ENCODE peak calls at places on chromosome 10, in five cellular contexts. W is mucosa of descending colon, M is IMR-90, P is left lung, X is ovary. V is an unnamed sample. For H3K9me3 and H3K4me1, the result is how much of the 10 kb centered on the place peaks cover.

GRCh38 chr10:99958806-99959205 is 50.9 kb downstream of the DNMBP start:
- DNase-seq in W (no peak), M (no peak), P (no peak), X (no peak), V (no peak)

GRCh38 chr10:81871558-81871957 is 3.4 kb upstream of the NRG3 start:
- DNase-seq in W (no peak), M (no peak), P (no peak), X (no peak), V (no peak)

GRCh38 chr10:22466763-22467334 is 121.6 kb downstream of the SPAG6 start:
- DNase-seq in W (no peak), M (no peak), P (no peak), X (no peak), V (no peak)

GRCh38 chr10:119441151-119441821 is 101.2 kb downstream of the RGS10 start:
- DNase-seq in W (no peak), M (peak), P (no peak), X (peak), V (peak)

GRCh38 chr10:72694476-72695369 is 2.8 kb downstream of the MCU start:
- DNase-seq in W (no peak), M (peak), P (no peak), X (no peak), V (no peak)

GRCh38 chr10:97924678-97925077 is 75.0 kb downstream of the GOLGA7B start:
- DNase-seq in W (no peak), M (no peak), P (no peak), X (no peak), V (no peak)

GRCh38 chr10:35399414-35400009 is 63.2 kb downstream of the CCNY start:
- DNase-seq in W (no peak), M (no peak), P (no peak), X (no peak), V (no peak)

GRCh38 chr10:58473966-58474365 is 38.7 kb upstream of the BICC1 start:
- DNase-seq in W (no peak), M (peak), P (no peak), X (no peak), V (no peak)

GRCh38 chr10:13939391-13939790 is 352.6 kb downstream of the PRPF18 start:
- DNase-seq in W (no peak), M (peak), P (no peak), X (no peak), V (no peak)

GRCh38 chr10:25083546-25084111 is 67.2 kb downstream of the THNSL1 start:
- DNase-seq in W (no peak), M (no peak), P (no peak), X (no peak), V (no peak)

GRCh38 chr10:5800782-5801181 is 12.5 kb downstream of the GDI2 start:
- DNase-seq in W (no peak), M (peak), P (no peak), X (no peak), V (no peak)

GRCh38 chr10:77586719-77587423 is 50.7 kb downstream of the KCNMA1 start:
- DNase-seq in W (peak), M (peak), P (no peak), X (no peak), V (no peak)

GRCh38 chr10:30036341-30036740 is 23.0 kb downstream of the JCAD start:
- DNase-seq in W (no peak), M (peak), P (no peak), X (no peak), V (no peak)

GRCh38 chr10:132836248-132836831 is 50.4 kb upstream of the NKX6-2 start:
- DNase-seq in W (no peak), M (no peak), P (no peak), X (peak), V (peak)
- H3K9me3 ChIP-seq in W (under half), M (under half), P (under half), X (under half), V (under half)

GRCh38 chr10:44043646-44044368 is 341.1 kb downstream of the CXCL12 start:
- DNase-seq in W (no peak), M (no peak), P (no peak), X (no peak), V (no peak)

GRCh38 chr10:44045020-44045419 is 339.9 kb downstream of the CXCL12 start:
- DNase-seq in W (peak), M (no peak), P (no peak), X (no peak), V (no peak)

GRCh38 chr10:44042926-44043602 is 341.8 kb downstream of the CXCL12 start:
- DNase-seq in W (no peak), M (no peak), P (no peak), X (no peak), V (no peak)

GRCh38 chr10:44046605-44047004 is 338.3 kb downstream of the CXCL12 start:
- DNase-seq in W (no peak), M (peak), P (no peak), X (no peak), V (no peak)

DNA sequence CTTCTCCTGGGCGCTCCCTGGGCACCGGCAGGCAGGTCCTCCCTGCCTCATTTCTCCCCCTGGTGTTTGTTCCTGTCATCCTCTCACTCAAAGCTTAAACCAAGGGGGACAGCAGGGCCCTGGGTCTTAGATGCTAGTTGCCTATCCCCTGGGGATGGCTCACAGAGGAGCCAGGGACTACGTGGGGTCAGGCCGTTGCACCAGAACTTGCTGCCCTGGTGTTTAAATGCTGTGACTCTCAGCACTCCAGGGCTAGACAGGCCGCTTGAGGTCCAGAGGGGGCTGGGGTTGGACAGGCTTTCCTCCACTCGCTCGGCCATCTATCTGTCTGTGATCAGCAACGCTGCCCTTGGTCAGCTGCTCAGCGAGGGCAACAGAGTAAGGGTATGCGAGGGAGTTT is 340.3 kb downstream of the CXCL12 start:
- DNase-seq in W (no peak), M (no peak), P (no peak), X (no peak), V (no peak)
- TF ChIP-seq CTCF in W (no peak), M (no peak), P (no peak), X (no peak), V (no peak)

GRCh38 chr10:79258894-79259293 is 88.4 kb upstream of the PPIF start:
- DNase-seq in W (no peak), M (no peak), P (no peak), X (no peak), V (no peak)
- H3K4me1 ChIP-seq in W (under half), M (under half), P (half or more), X (under half), V (under half)

GRCh38 chr10:132212816-132213215 is 26.1 kb downstream of the DPYSL4 start:
- DNase-seq in W (no peak), M (no peak), P (peak), X (no peak), V (no peak)
- H3K9me3 ChIP-seq in W (under half), M (under half), P (under half), X (under half), V (under half)

GRCh38 chr10:106920538-106920937 is 244.0 kb downstream of the SORCS1 start:
- DNase-seq in W (no peak), M (no peak), P (no peak), X (no peak), V (no peak)
- TF ChIP-seq CTCF in W (no peak), M (no peak), P (no peak), X (no peak), V (no peak)

GRCh38 chr10:65040796-65041195 is 1519.6 kb downstream of the REEP3 start:
- DNase-seq in W (no peak), M (no peak), P (no peak), X (no peak), V (no peak)
- H3K4me1 ChIP-seq in W (under half), M (under half), P (under half), X (under half), V (under half)